ENCODE peak calls at places on chromosomes 13 and 19, in six cellular contexts. R is stimulated activated CD8-positive, alpha-beta memory T cell treated with anti-CD3 and anti-CD28 coated beads, Interleukin-2, amount 100 ng/mL, for 48 hours; D is M059J; L is frontal cortex; X is dorsolateral prefrontal cortex; U is naive B cell. E is an unnamed sample.

GRCh38 chr19:39193785-39194184 is 3.0 kb upstream of the NCCRP1 start:
- DNase-seq in U (no peak), D (peak), R (no peak), L (no peak), X (no peak), E (no peak)

GRCh38 chr19:10780368-10780767 is 55.6 kb downstream of the TMED1 start:
- DNase-seq in U (no peak), D (peak), L (no peak), X (no peak), R (no peak), E (no peak)

GRCh38 chr19:54415208-54415900 is at the start of gene TTYH1:
- DNase-seq in L (peak), X (no peak), D (no peak), U (peak), R (peak), E (no peak)

GRCh38 chr13:31072041-31072440 is 89.7 kb downstream of the HSPH1 start:
- DNase-seq in R (no peak), L (no peak), D (peak), U (no peak), X (no peak), E (no peak)

GRCh38 chr13:85417807-85418206 is 381.4 kb downstream of the SLITRK6 start:
- DNase-seq in X (no peak), D (no peak), R (no peak), U (no peak), L (no peak), E (no peak)

GRCh38 chr19:46847528-46847927 is 3.1 kb downstream of the AP2S1 start:
- DNase-seq in L (no peak), R (no peak), U (no peak), X (no peak), D (no peak), E (no peak)

GRCh38 chr13:75437582-75438318 is 44.2 kb downstream of the TBC1D4 start:
- DNase-seq in U (no peak), R (no peak), L (no peak), X (no peak), D (peak), E (no peak)

GRCh38 chr13:49649244-49649962 is 21.1 kb downstream of the ARL11 start:
- DNase-seq in D (peak), R (no peak), U (no peak), L (no peak), X (no peak), E (no peak)

GRCh38 chr19:46495789-46496099 is at the start of gene PNMA8B:
- DNase-seq in R (no peak), L (peak), X (peak), U (no peak), D (no peak), E (peak)

GRCh38 chr13:93244918-93245280 is 18.3 kb downstream of the GPC6 start:
- DNase-seq in L (no peak), R (no peak), D (peak), X (no peak), U (no peak), E (no peak)

GRCh38 chr19:48354332-48354992 is 9.3 kb downstream of the TMEM143 start:
- DNase-seq in U (no peak), L (no peak), D (peak), X (peak), R (no peak), E (no peak)

GRCh38 chr19:55473201-55473600 is 3.2 kb upstream of the ZNF628 start:
- DNase-seq in U (no peak), R (no peak), X (no peak), D (peak), L (no peak), E (no peak)

GRCh38 chr19:35847911-35848310 is 4.4 kb downstream of the NPHS1 start:
- DNase-seq in R (no peak), X (no peak), L (no peak), D (no peak), U (no peak), E (no peak)

GRCh38 chr19:41753936-41754529 is 1.3 kb upstream of the CEACAM6 start:
- DNase-seq in R (peak), U (peak), L (no peak), D (peak), X (peak), E (peak)

GRCh38 chr19:20179946-20180345 is 12.9 kb downstream of the ZNF486 start:
- DNase-seq in L (no peak), X (no peak), R (no peak), U (no peak), D (peak), E (no peak)

GRCh38 chr19:40923934-40924391 is 41.9 kb upstream of the CYP2A7 start:
- DNase-seq in R (no peak), D (no peak), U (no peak), X (no peak), L (no peak), E (no peak)